ENCODE peak calls at places on chromosomes 4 and X, in ten cellular contexts. S, E, Z, H, Q, G, B, W, D and F are unnamed samples.

GRCh38 chr4:167406181-167406580 is 171.9 kb upstream of the SPOCK3 start:
- DNase-seq in S (no peak), E (no peak), Z (no peak), H (no peak), Q (no peak), G (no peak), B (no peak), W (no peak), D (no peak), F (no peak)

GRCh38 chrX:41559662-41560061 is 112.5 kb downstream of the NYX start:
- DNase-seq in S (no peak), E (no peak), Z (no peak), H (no peak), Q (no peak), G (no peak), B (no peak), W (no peak), D (peak), F (no peak)

GRCh38 chr4:56425518-56425917 is 9.9 kb downstream of the PPAT start:
- DNase-seq in S (no peak), E (no peak), Z (no peak), H (no peak), Q (no peak), G (no peak), B (no peak), W (no peak), D (no peak), F (no peak)

GRCh38 chrX:72045552-72046277 is 86.0 kb downstream of the RTL5 start:
- DNase-seq in S (no peak), E (no peak), Z (peak), H (no peak), Q (no peak), G (no peak), B (no peak), W (no peak), D (no peak), F (peak)

GRCh38 chr4:136562842-136563241 is 969.5 kb downstream of the PCDH18 start:
- DNase-seq in S (no peak), E (no peak), Z (no peak), H (no peak), Q (no peak), G (no peak), B (no peak), W (no peak), D (peak), F (no peak)

GRCh38 chr4:1236103-1236641 is 12.8 kb downstream of the CTBP1 start:
- DNase-seq in S (peak), E (no peak), Z (no peak), H (no peak), Q (peak), G (peak), B (no peak), W (no peak), D (no peak), F (no peak)

GRCh38 chr4:7186081-7186480 is 6.3 kb upstream of the SORCS2 start:
- DNase-seq in S (peak), E (no peak), Z (peak), H (no peak), Q (no peak), G (no peak), B (no peak), W (no peak), D (no peak), F (no peak)

GRCh38 chr4:107736924-107737448 is 17.0 kb upstream of the PAPSS1 start:
- DNase-seq in S (no peak), E (peak), Z (peak), H (peak), Q (no peak), G (no peak), B (no peak), W (no peak), D (no peak), F (no peak)

GRCh38 chr4:112214397-112215264 is 17.0 kb upstream of the AP1AR start:
- DNase-seq in S (no peak), E (no peak), Z (no peak), H (no peak), Q (no peak), G (no peak), B (no peak), W (no peak), D (no peak), F (no peak)

GRCh38 chrX:69149466-69150293 is 15.6 kb downstream of the PJA1 start:
- DNase-seq in S (no peak), E (no peak), Z (peak), H (no peak), Q (no peak), G (no peak), B (no peak), W (no peak), D (no peak), F (no peak)

GRCh38 chr4:186010821-186011220 is 58.1 kb upstream of the TLR3 start:
- DNase-seq in S (no peak), E (no peak), Z (no peak), H (no peak), Q (no peak), G (no peak), B (no peak), W (no peak), D (no peak), F (no peak)

GRCh38 chrX:69320116-69320515 is 154.9 kb upstream of the PJA1 start:
- DNase-seq in S (no peak), E (no peak), Z (no peak), H (no peak), Q (no peak), G (no peak), B (no peak), W (no peak), D (no peak), F (no peak)

GRCh38 chr4:47877204-47877603 is 37.2 kb downstream of the NFXL1 start:
- DNase-seq in S (no peak), E (no peak), Z (no peak), H (no peak), Q (no peak), G (no peak), B (no peak), W (no peak), D (no peak), F (no peak)

GRCh38 chr4:76850010-76850441 is 47.9 kb downstream of the SOWAHB start:
- DNase-seq in S (no peak), E (no peak), Z (no peak), H (no peak), Q (no peak), G (no peak), B (no peak), W (no peak), D (peak), F (no peak)

GRCh38 chrX:24317567-24317966 is 3.7 kb upstream of the SUPT20HL2 start:
- DNase-seq in S (no peak), E (no peak), Z (no peak), H (no peak), Q (no peak), G (no peak), B (no peak), W (no peak), D (no peak), F (no peak)

GRCh38 chr4:121721700-121722099 is 24.9 kb upstream of the ANXA5 start:
- DNase-seq in S (no peak), E (no peak), Z (no peak), H (no peak), Q (no peak), G (no peak), B (no peak), W (no peak), D (no peak), F (no peak)

GRCh38 chr4:174451897-174452296 is 70.4 kb downstream of the HPGD start:
- DNase-seq in S (no peak), E (no peak), Z (no peak), H (no peak), Q (no peak), G (no peak), B (no peak), W (no peak), D (no peak), F (no peak)

GRCh38 chr4:63795301-63795700 is 613.9 kb downstream of the TECRL start:
- DNase-seq in S (no peak), E (no peak), Z (no peak), H (no peak), Q (no peak), G (no peak), B (no peak), W (no peak), D (no peak), F (no peak)

DNA sequence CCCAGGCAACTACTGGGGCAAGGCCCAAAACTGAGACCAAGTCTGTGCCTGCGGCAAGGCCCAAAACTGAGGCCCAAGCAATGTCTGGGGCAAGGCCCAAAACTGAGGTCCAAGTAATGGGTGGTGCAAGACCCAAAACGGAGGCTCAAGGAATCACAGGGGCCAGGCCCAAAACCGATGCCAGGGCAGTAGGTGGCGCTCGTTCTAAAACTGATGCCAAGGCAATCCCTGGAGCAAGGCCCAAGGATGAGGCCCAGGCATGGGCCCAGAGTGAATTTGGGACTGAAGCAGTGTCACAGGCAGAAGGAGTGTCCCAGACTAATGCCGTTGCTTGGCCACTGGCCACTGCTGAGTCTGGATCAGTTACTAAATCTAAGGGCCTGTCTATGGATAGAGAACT is 2.7 kb downstream of the GPRASP2 start:
- DNase-seq in S (no peak), E (no peak), Z (no peak), H (no peak), Q (no peak), G (no peak), B (no peak), W (no peak), D (no peak), F (no peak)
- TF ChIP-seq CTCF in S (no peak), E (no peak), Z (no peak), H (no peak), Q (no peak), G (no peak), B (no peak), W (no peak), D (no peak), F (no peak)

DNA sequence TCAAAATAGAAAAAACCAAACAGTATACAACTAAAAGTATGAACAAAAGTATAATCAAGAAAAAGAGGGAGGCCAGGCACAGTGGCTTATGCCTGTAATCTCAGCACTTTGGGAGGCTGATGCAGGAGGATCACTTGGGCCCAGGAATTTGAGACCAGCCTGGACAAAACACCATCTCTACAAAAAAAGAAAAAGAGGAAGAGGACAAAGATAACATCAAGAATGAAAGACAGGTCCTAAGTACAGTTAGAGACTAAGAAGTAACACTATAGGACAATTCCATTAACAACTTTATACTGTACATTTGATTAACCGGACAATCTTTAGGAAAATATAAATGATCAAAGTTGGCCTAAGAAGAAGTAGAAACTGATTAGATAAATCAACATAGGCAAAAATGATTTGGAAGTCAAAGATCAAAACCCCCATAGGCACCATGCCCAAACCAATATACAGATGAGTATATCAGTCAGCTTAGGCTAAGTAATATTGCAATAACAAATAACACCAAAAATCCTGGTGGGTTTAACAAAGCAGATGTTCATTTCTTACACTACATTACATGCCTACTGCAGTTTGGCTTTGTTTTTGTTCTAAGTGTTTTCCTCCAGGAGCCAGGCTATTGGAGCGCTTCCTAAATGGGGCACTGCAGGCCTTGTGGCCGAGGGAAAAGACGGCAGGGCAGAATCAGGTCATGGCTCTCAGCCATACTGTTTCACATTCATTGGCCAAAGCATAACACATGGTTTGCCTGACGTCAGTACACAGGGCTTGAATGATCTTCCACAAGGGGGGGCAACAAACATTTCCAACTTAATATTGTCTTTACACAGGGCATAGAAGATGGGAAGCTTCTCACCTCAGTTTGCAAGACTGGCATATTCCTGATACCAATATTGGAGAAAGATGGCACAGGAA is 42.2 kb upstream of the HGFAC start:
- DNase-seq in S (no peak), E (no peak), Z (no peak), H (no peak), Q (peak), G (no peak), B (no peak), W (no peak), D (peak), F (no peak)
- TF ChIP-seq CTCF in S (no peak), E (no peak), Z (no peak), H (no peak), Q (no peak), G (no peak), B (no peak), W (peak), D (peak), F (peak)

GRCh38 chrX:48513670-48514069 is 4.9 kb downstream of the PORCN start:
- DNase-seq in S (no peak), E (no peak), Z (no peak), H (no peak), Q (no peak), G (no peak), B (no peak), W (no peak), D (no peak), F (no peak)

GRCh38 chrX:48512371-48512935 is 3.7 kb downstream of the PORCN start:
- DNase-seq in S (peak), E (no peak), Z (no peak), H (no peak), Q (no peak), G (no peak), B (no peak), W (no peak), D (no peak), F (no peak)

GRCh38 chrX:48509619-48510018 is 827 bp downstream of the PORCN start:
- DNase-seq in S (peak), E (no peak), Z (no peak), H (no peak), Q (no peak), G (no peak), B (no peak), W (no peak), D (no peak), F (no peak)

GRCh38 chrX:48509245-48509590 is 426 bp downstream of the PORCN start:
- DNase-seq in S (no peak), E (no peak), Z (peak), H (no peak), Q (no peak), G (no peak), B (no peak), W (no peak), D (no peak), F (no peak)

DNA sequence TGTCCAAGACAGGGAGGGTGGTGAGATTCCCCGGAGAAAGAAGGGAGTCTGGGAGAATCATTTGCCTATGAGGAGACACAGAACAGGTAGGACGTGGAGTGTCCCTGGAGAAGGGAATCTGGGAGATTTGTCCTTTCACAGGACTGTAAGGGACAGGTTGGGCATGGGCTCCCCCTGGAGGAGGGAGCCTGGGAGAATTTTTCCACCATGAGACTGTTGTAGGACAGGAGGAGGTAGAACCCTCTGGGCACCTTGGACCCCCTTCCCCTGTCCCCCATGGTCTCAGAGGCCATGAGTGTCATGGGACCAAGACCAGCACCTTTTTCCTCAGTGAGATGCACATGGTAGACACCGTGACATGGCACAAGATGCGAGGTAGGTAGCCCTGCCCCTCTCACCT is 2.8 kb downstream of the PORCN start:
- DNase-seq in S (peak), E (no peak), Z (peak), H (no peak), Q (no peak), G (no peak), B (no peak), W (no peak), D (no peak), F (no peak)
- TF ChIP-seq CTCF in S (no peak), E (peak), Z (peak), H (no peak), Q (peak), G (no peak), B (no peak), W (no peak), D (peak), F (peak)

GRCh38 chrX:115324194-115324593 is 34.7 kb downstream of the LUZP4 start:
- DNase-seq in S (peak), E (no peak), Z (no peak), H (no peak), Q (peak), G (no peak), B (no peak), W (peak), D (peak), F (no peak)
- TF ChIP-seq CTCF in S (no peak), E (no peak), Z (no peak), H (no peak), Q (no peak), G (no peak), B (no peak), W (no peak), D (no peak), F (no peak)

DNA sequence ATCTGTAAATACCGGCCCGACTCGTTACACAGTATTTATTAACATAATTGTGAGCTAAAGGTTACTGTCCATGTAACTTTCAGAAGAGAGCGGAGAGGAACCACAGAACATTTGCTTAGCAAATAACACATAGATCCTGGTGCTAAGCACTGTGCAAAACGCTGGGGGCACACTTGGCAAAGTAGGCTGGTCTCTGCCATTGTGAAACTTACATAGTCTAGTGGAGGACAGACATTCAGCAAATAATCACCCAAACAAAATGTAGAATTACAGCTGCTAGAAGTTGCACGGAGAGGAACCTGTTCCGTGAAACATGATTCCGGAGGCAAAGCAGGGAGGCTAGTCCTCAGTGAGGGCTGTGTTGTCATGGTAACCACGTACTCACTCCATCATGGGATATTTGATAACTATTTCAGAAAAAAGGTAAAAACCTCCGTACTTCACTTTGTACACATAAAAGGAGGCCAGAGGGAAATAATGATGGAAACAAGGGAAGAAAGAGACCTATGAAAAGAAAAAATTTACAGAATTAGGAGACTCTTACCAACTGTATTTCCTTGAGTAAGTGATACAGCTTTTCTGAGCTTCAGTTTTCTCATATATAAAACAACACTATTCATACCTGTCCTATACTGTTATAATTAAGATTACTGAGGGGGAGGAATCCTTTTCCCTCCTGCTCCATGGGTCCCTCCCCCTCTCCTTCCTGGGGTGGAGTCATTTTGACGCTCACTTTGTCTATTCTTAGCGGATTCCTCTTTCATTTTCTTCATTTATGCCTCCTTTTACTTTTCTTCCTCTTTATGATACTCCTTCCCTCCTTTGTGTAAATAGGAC is 760 bp upstream of the RASGEF1B start:
- DNase-seq in S (no peak), E (peak), Z (peak), H (peak), Q (peak), G (no peak), B (no peak), W (no peak), D (peak), F (no peak)
- TF ChIP-seq CTCF in S (peak), E (peak), Z (peak), H (peak), Q (peak), G (no peak), B (no peak), W (peak), D (peak), F (peak)

GRCh38 chr4:153538408-153539057 is 72.4 kb downstream of the TMEM131L start:
- DNase-seq in S (no peak), E (no peak), Z (no peak), H (no peak), Q (peak), G (peak), B (no peak), W (no peak), D (no peak), F (no peak)

GRCh38 chr4:153533387-153533786 is 67.2 kb downstream of the TMEM131L start:
- DNase-seq in S (no peak), E (no peak), Z (no peak), H (no peak), Q (no peak), G (no peak), B (no peak), W (no peak), D (no peak), F (no peak)

GRCh38 chr4:153534792-153535629 is 68.9 kb downstream of the TMEM131L start:
- DNase-seq in S (no peak), E (no peak), Z (no peak), H (no peak), Q (no peak), G (no peak), B (no peak), W (no peak), D (no peak), F (no peak)

GRCh38 chr4:153537493-153537960 is 71.4 kb downstream of the TMEM131L start:
- DNase-seq in S (no peak), E (no peak), Z (no peak), H (no peak), Q (no peak), G (no peak), B (no peak), W (no peak), D (no peak), F (no peak)

DNA sequence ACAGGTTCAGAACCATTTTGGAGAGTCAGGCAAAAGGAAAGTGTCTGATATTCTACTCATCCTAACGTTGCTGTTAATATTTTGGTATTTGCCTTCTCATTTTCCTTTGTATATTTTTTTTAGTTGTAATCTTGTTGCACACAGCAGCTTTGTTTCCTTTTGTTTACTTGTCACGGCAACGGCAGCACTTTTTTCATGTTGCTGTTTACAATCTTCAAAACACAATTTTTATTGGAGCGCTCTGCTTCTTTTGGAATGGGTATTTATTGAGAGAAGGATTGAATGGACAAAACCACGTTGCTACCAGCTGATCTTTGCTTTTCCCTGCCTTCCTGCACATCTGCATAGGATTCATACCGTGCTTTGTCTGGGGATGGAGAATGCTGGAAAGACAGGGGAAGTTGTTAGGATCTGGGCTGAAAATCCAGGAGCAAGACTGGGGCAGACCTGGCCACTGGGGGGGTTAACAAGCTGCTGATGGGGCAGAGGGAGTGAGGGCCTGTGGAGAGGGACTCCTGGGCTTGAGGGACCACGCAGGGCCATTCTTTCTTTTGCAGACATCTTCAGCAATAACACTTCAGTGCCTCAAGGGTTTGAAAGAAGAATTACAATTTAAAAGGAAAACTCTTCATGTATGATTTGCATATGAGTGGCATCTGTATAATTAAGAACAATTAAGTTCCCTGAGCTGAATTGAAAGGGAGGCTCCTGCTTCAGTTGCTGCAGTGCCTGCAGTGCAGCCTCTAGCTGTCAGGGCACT is 69.8 kb downstream of the TMEM131L start:
- DNase-seq in S (no peak), E (no peak), Z (peak), H (no peak), Q (no peak), G (no peak), B (no peak), W (no peak), D (no peak), F (no peak)
- TF ChIP-seq CTCF in S (no peak), E (no peak), Z (no peak), H (no peak), Q (no peak), G (no peak), B (no peak), W (no peak), D (peak), F (peak)

GRCh38 chr4:95362906-95363578 is 185.7 kb downstream of the UNC5C start:
- DNase-seq in S (no peak), E (no peak), Z (peak), H (no peak), Q (no peak), G (no peak), B (no peak), W (no peak), D (peak), F (no peak)
- TF ChIP-seq CTCF in S (no peak), E (no peak), Z (peak), H (no peak), Q (no peak), G (no peak), B (no peak), W (no peak), D (no peak), F (peak)